ENCODE peak calls at places on chromosomes 12 and 14, in eight cellular contexts. Y is CD4-positive, alpha-beta memory T cell; Q is OCI-LY7; R is neural progenitor cell; D is aorta; A is GM23338; K is body of pancreas; H is adrenal gland. W is an unnamed sample.

GRCh38 chr12:53251477-53252348 is 16.4 kb upstream of the ESPL1 start:
- DNase-seq in Y (peak; percentile 78), Q (peak; percentile 84), R (peak; percentile 96), D (peak; percentile 82), A (peak; percentile 90), K (peak; percentile 79), H (peak; percentile 86), W (peak; percentile 91)

GRCh38 chr12:89706551-89707348 is 1.9 kb downstream of the ATP2B1 start:
- DNase-seq in Y (no peak), Q (peak; percentile 21), R (peak; percentile 49), D (peak; percentile 54), A (peak; percentile 5), K (no peak), H (peak; percentile 25), W (peak; percentile 70)

GRCh38 chr12:5944688-5945070 is 380 bp downstream of the ANO2 start:
- DNase-seq in Y (no peak), Q (no peak), R (peak; percentile 19), D (no peak), A (peak; percentile 49), K (no peak), H (no peak), W (no peak)

GRCh38 chr12:93819048-93819491 is 141.9 kb downstream of the CRADD start:
- DNase-seq in Y (no peak), Q (no peak), R (no peak), D (no peak), A (no peak), K (no peak), H (peak; percentile 81), W (peak; percentile 96)

GRCh38 chr14:22526210-22526609 is 62.8 kb downstream of the DAD1 start:
- DNase-seq in Y (no peak), Q (no peak), R (no peak), D (no peak), A (no peak), K (no peak), H (no peak), W (no peak)

GRCh38 chr14:96479435-96480146 is 22.6 kb upstream of the PAPOLA start:
- DNase-seq in Y (no peak), Q (no peak), R (no peak), D (no peak), A (no peak), K (no peak), H (no peak), W (no peak)

GRCh38 chr12:54160807-54161480 is 27.8 kb downstream of the SMUG1 start:
- DNase-seq in Y (no peak), Q (no peak), R (no peak), D (no peak), A (no peak), K (no peak), H (no peak), W (no peak)

GRCh38 chr12:73185403-73185802 is 913.2 kb downstream of the TRHDE start:
- DNase-seq in Y (no peak), Q (no peak), R (no peak), D (no peak), A (no peak), K (no peak), H (no peak), W (no peak)

GRCh38 chr14:58814476-58814875 is 176.7 kb downstream of the DACT1 start:
- DNase-seq in Y (no peak), Q (no peak), R (no peak), D (no peak), A (no peak), K (no peak), H (no peak), W (no peak)

GRCh38 chr14:97785495-97785894 is 988.3 kb downstream of the VRK1 start:
- DNase-seq in Y (no peak), Q (no peak), R (no peak), D (no peak), A (no peak), K (no peak), H (no peak), W (no peak)

GRCh38 chr14:31038521-31039166 is 12.5 kb upstream of the STRN3 start:
- DNase-seq in Y (no peak), Q (no peak), R (no peak), D (no peak), A (no peak), K (no peak), H (no peak), W (no peak)

GRCh38 chr12:48003226-48004038 is 844 bp downstream of the COL2A1 start:
- DNase-seq in Y (no peak), Q (no peak), R (peak; percentile 72), D (no peak), A (peak; percentile 64), K (no peak), H (no peak), W (no peak)

GRCh38 chr14:90503582-90503981 is 106.8 kb downstream of the CALM1 start:
- DNase-seq in Y (no peak), Q (no peak), R (no peak), D (no peak), A (no peak), K (peak; percentile 71), H (peak; percentile 73), W (no peak)

GRCh38 chr12:130162267-130162666 is at the start of gene FZD10:
- DNase-seq in Y (no peak), Q (no peak), R (peak; percentile 91), D (no peak), A (peak; percentile 62), K (peak; percentile 25), H (no peak), W (no peak)

GRCh38 chr12:96258451-96258933 is 64.3 kb downstream of the ELK3 start:
- DNase-seq in Y (peak; percentile 30), Q (no peak), R (peak; percentile 66), D (peak; percentile 78), A (peak; percentile 41), K (peak; percentile 82), H (peak; percentile 74), W (no peak)

GRCh38 chr14:65959563-65960024 is 526.6 kb upstream of the CCDC196 start:
- DNase-seq in Y (no peak), Q (no peak), R (no peak), D (no peak), A (no peak), K (no peak), H (no peak), W (no peak)

GRCh38 chr12:95386056-95386455 is 87.9 kb upstream of the METAP2 start:
- DNase-seq in Y (no peak), Q (no peak), R (no peak), D (no peak), A (no peak), K (no peak), H (no peak), W (no peak)

GRCh38 chr12:65343801-65344200 is 65.3 kb downstream of the MSRB3 start:
- DNase-seq in Y (no peak), Q (no peak), R (no peak), D (no peak), A (no peak), K (no peak), H (no peak), W (no peak)

GRCh38 chr14:88551094-88551870 is 3.5 kb downstream of the PTPN21 start:
- DNase-seq in Y (no peak), Q (no peak), R (peak; percentile 77), D (peak; percentile 84), A (peak; percentile 93), K (peak; percentile 84), H (peak; percentile 88), W (peak; percentile 91)

GRCh38 chr12:19387182-19387581 is 52.1 kb upstream of the AEBP2 start:
- DNase-seq in Y (no peak), Q (no peak), R (no peak), D (no peak), A (no peak), K (no peak), H (peak; percentile 23), W (no peak)

GRCh38 chr14:77006127-77006526 is 22.4 kb downstream of the IRF2BPL start:
- DNase-seq in Y (no peak), Q (no peak), R (no peak), D (no peak), A (no peak), K (peak; percentile 33), H (no peak), W (no peak)

GRCh38 chr14:77007975-77008421 is 20.5 kb downstream of the IRF2BPL start:
- DNase-seq in Y (no peak), Q (no peak), R (no peak), D (peak; percentile 85), A (no peak), K (peak; percentile 98), H (peak; percentile 68), W (no peak)

GRCh38 chr14:77009014-77009413 is 19.5 kb downstream of the IRF2BPL start:
- DNase-seq in Y (no peak), Q (no peak), R (no peak), D (no peak), A (no peak), K (no peak), H (no peak), W (no peak)

GRCh38 chr14:77008541-77008940 is 20.0 kb downstream of the IRF2BPL start:
- DNase-seq in Y (no peak), Q (no peak), R (peak; percentile 23), D (no peak), A (no peak), K (no peak), H (no peak), W (no peak)

GRCh38 chr14:77007339-77007974 is 21.1 kb downstream of the IRF2BPL start:
- DNase-seq in Y (no peak), Q (no peak), R (no peak), D (no peak), A (no peak), K (peak; percentile 45), H (no peak), W (no peak)
- H3K4me1 ChIP-seq in Y (peaks cover 15% of the 10 kb centered on the region), Q (peaks cover 7% of the 10 kb centered on the region), R (peaks cover 6% of the 10 kb centered on the region), D (no peaks in the 10 kb centered on the region), A (peaks cover 46% of the 10 kb centered on the region), K (peaks cover 87% of the 10 kb centered on the region), H (peaks cover 13% of the 10 kb centered on the region), W (peaks cover 17% of the 10 kb centered on the region)

DNA sequence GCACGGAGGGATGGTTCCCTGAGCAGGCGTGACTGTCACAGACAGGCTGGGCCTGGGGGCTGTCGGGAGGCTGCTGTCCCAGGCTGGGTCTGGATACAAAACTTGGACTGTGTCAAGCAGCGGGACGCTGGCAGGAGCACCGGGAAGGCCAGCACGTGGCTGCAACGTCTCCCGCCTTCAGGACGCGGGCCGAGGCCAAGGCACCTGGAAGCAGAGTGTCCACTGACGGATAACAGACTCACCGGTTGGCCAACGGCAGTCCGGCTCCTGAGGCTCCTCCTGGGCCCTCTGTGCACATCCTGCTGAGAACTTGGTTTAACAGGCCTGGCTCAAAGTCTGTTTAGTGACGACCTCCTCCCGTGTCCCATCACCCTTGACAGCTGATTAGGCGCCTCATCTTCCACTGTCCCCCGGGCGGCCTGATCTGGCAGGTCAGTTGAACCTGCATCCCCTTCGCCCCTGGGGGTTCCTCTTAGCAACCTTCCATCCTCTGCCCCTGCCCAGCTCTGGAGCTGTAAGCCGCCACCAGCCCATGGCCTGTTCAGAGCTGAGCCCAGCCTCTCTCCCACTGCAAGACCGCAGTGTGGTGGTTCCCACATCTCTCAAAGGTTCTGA is 2.5 kb downstream of the XRCC3 start:
- DNase-seq in Y (no peak), Q (no peak), R (no peak), D (no peak), A (no peak), K (no peak), H (no peak), W (no peak)
- H3K4me1 ChIP-seq in Y (peaks cover 21% of the 10 kb centered on the region), Q (peaks cover 41% of the 10 kb centered on the region), R (peaks cover 27% of the 10 kb centered on the region), D (no peaks in the 10 kb centered on the region), A (peaks cover 11% of the 10 kb centered on the region), K (peaks cover 51% of the 10 kb centered on the region), H (peaks cover 14% of the 10 kb centered on the region), W (peaks cover 65% of the 10 kb centered on the region)

GRCh38 chr12:68788554-68789143 is 19.3 kb upstream of the MDM2 start:
- DNase-seq in Y (no peak), Q (no peak), R (no peak), D (no peak), A (no peak), K (no peak), H (no peak), W (no peak)
- H3K4me1 ChIP-seq in Y (no peaks in the 10 kb centered on the region), Q (peaks cover 93% of the 10 kb centered on the region), R (peaks cover 6% of the 10 kb centered on the region), D (no peaks in the 10 kb centered on the region), A (no peaks in the 10 kb centered on the region), K (peaks cover 48% of the 10 kb centered on the region), H (peaks cover 47% of the 10 kb centered on the region), W (no peaks in the 10 kb centered on the region)

GRCh38 chr12:108835860-108836634 is 21.3 kb downstream of the SSH1 start:
- DNase-seq in Y (no peak), Q (no peak), R (no peak), D (no peak), A (no peak), K (no peak), H (no peak), W (no peak)
- H3K4me1 ChIP-seq in Y (peaks cover 31% of the 10 kb centered on the region), Q (peaks cover 5% of the 10 kb centered on the region), R (peaks cover 17% of the 10 kb centered on the region), D (peaks cover 3% of the 10 kb centered on the region), A (peaks cover 19% of the 10 kb centered on the region), K (peaks cover 51% of the 10 kb centered on the region), H (peaks cover 77% of the 10 kb centered on the region), W (peaks cover 80% of the 10 kb centered on the region)

W was measured in sigmoid colon.